ENCODE peak calls at places on chromosomes 5 and 9, in five cellular contexts. A is cardiac fibroblast, C is GM13977, Y is tibial artery, D is AG04449. L is an unnamed sample.

GRCh38 chr9:28820741-28821140 is 1247.5 kb upstream of the C9orf72 start:
- DNase-seq in A (no peak), C (no peak), Y (no peak), D (no peak), L (peak)

GRCh38 chr5:62206150-62206829 is 99.7 kb upstream of the KIF2A start:
- DNase-seq in A (no peak), C (no peak), Y (no peak), D (no peak), L (peak)

GRCh38 chr5:93790401-93790800 is 49.0 kb upstream of the POU5F2 start:
- DNase-seq in A (peak), C (no peak), Y (no peak), D (no peak), L (no peak)

GRCh38 chr9:6086006-6086655 is 70.7 kb upstream of the RANBP6 start:
- DNase-seq in A (no peak), C (no peak), Y (no peak), D (no peak), L (no peak)

GRCh38 chr9:95167998-95168397 is 149.5 kb downstream of the FANCC start:
- DNase-seq in A (peak), C (peak), Y (no peak), D (peak), L (peak)

GRCh38 chr9:116234091-116234490 is 80.5 kb downstream of the PAPPA start:
- DNase-seq in A (peak), C (no peak), Y (no peak), D (peak), L (no peak)

GRCh38 chr5:166823360-166823759 is 1468.1 kb upstream of the WWC1 start:
- DNase-seq in A (no peak), C (no peak), Y (no peak), D (no peak), L (no peak)

GRCh38 chr5:168818586-168818985 is 239.4 kb upstream of the PANK3 start:
- DNase-seq in A (no peak), C (no peak), Y (no peak), D (no peak), L (no peak)

GRCh38 chr5:52657231-52657645 is 130.5 kb upstream of the ITGA1 start:
- DNase-seq in A (peak), C (peak), Y (no peak), D (no peak), L (no peak)

GRCh38 chr9:95574176-95574575 is 57.4 kb upstream of the PTCH1 start:
- DNase-seq in A (no peak), C (no peak), Y (no peak), D (no peak), L (no peak)

GRCh38 chr9:125674981-125675973 is 31.7 kb downstream of the MAPKAP1 start:
- DNase-seq in A (peak), C (no peak), Y (no peak), D (peak), L (no peak)

GRCh38 chr5:10786835-10787234 is 25.8 kb upstream of the DAP start:
- DNase-seq in A (no peak), C (no peak), Y (no peak), D (no peak), L (peak)

GRCh38 chr9:5947912-5948311 is 57.2 kb downstream of the MLANA start:
- DNase-seq in A (no peak), C (no peak), Y (no peak), D (no peak), L (no peak)

GRCh38 chr9:95940265-95940664 is 64.8 kb downstream of the ERCC6L2 start:
- DNase-seq in A (no peak), C (no peak), Y (no peak), D (no peak), L (no peak)

GRCh38 chr9:134544388-134545212 is 97.0 kb upstream of the COL5A1 start:
- DNase-seq in A (peak), C (no peak), Y (peak), D (no peak), L (no peak)

GRCh38 chr9:125933056-125933455 is 185.9 kb downstream of the PBX3 start:
- DNase-seq in A (no peak), C (no peak), Y (no peak), D (no peak), L (no peak)

GRCh38 chr9:131337131-131337848 is 47.8 kb downstream of the PLPP7 start:
- DNase-seq in A (no peak), C (peak), Y (no peak), D (no peak), L (no peak)

GRCh38 chr5:14617441-14617840 is 35.8 kb downstream of the OTULINL start:
- DNase-seq in A (no peak), C (no peak), Y (no peak), D (no peak), L (no peak)

GRCh38 chr9:114214181-114214580 is 58.8 kb downstream of the COL27A1 start:
- DNase-seq in A (peak), C (no peak), Y (peak), D (no peak), L (no peak)

GRCh38 chr9:100352201-100352726 is 478 bp downstream of the TEX10 start:
- DNase-seq in A (peak), C (peak), Y (peak), D (no peak), L (peak)

GRCh38 chr5:172640822-172641358 is at the start of gene NEURL1B:
- DNase-seq in A (peak), C (peak), Y (peak), D (no peak), L (peak)

GRCh38 chr5:157690690-157691433 is 19.5 kb downstream of the C5orf52 start:
- DNase-seq in A (no peak), C (no peak), Y (no peak), D (no peak), L (no peak)

GRCh38 chr9:132869266-132869665 is 8.8 kb downstream of the AK8 start:
- DNase-seq in A (no peak), C (no peak), Y (no peak), D (no peak), L (no peak)

GRCh38 chr9:35499701-35500030 is 9.8 kb downstream of the RUSC2 start:
- DNase-seq in A (no peak), C (no peak), Y (no peak), D (no peak), L (no peak)
- TF ChIP-seq CTCF in A (no peak), C (no peak), Y (no peak), D (no peak), L (no peak)

GRCh38 chr5:151758430-151759241 is at the start of gene ATOX1:
- DNase-seq in A (peak), C (peak), Y (peak), D (no peak), L (peak)
- TF ChIP-seq CTCF in A (no peak), C (no peak), Y (peak), D (peak), L (no peak)

GRCh38 chr9:74940600-74940999 is 12.1 kb downstream of the C9orf40 start:
- DNase-seq in A (peak), C (no peak), Y (no peak), D (no peak), L (no peak)
- TF ChIP-seq CTCF in A (no peak), C (no peak), Y (no peak), D (no peak), L (no peak)

GRCh38 chr9:76987594-76988200 is 31.8 kb upstream of the FOXB2 start:
- DNase-seq in A (peak), C (peak), Y (no peak), D (peak), L (peak)
- TF ChIP-seq CTCF in A (peak), C (peak), Y (peak), D (peak), L (peak)

GRCh38 chr5:175731172-175731571 is 73.3 kb downstream of the HRH2 start:
- DNase-seq in A (no peak), C (no peak), Y (no peak), D (no peak), L (no peak)

GRCh38 chr5:175728316-175728715 is 70.4 kb downstream of the HRH2 start:
- DNase-seq in A (no peak), C (no peak), Y (no peak), D (no peak), L (no peak)

GRCh38 chr5:175731756-175732465 is 74.0 kb downstream of the HRH2 start:
- DNase-seq in A (no peak), C (no peak), Y (no peak), D (no peak), L (no peak)

GRCh38 chr5:175728885-175729828 is 71.3 kb downstream of the HRH2 start:
- DNase-seq in A (peak), C (no peak), Y (peak), D (no peak), L (peak)

GRCh38 chr5:175729829-175730277 is 72.0 kb downstream of the HRH2 start:
- DNase-seq in A (peak), C (peak), Y (peak), D (peak), L (peak)
- TF ChIP-seq CTCF in A (peak), C (peak), Y (peak), D (peak), L (peak)

GRCh38 chr9:68416891-68417570 is 60.6 kb downstream of the PGM5 start:
- DNase-seq in A (no peak), C (peak), Y (no peak), D (no peak), L (no peak)
- TF ChIP-seq CTCF in A (no peak), C (peak), Y (no peak), D (no peak), L (peak)

DNA sequence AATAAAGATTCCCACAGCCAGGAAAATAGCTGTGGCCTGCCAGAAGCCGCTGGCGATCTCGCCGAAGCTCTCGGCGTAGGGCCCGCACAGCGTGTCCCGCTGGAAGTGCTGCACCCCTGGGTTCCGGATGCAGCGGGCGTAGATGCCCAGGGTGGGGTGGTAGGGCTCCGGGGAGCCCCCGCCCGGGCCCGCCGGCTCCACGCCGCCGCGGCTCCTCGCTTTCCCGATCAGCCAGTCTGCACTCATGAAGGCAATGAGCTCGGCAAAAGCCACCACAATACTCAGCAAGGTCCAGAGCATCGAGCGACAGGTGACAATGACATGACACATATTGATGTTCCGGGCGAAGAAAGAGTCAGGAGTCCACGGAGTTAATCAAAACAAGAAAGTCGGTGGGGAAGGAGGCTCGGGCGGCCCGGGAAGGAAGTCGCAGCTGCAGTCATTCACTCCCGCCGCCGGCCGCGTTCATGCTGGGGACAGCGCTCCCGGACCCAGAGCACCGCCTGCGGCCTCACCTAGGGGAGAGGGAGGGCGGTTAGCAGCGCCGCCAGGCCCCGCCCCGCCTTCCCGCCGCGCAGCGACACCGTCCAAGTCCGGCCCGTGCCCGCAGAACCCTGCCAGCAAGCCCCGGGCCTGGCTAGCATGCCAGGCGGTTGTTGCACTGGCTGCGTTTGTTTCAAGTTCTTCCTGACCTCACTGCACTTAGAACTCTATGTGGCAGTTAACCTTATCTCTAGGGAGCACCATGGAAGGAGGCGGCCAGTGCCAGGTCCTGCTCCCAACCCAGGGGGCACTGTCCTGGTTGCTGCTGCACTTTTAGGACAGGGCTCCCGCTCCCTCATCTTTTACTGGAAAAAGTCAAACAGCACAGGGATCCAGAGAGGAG is 138.4 kb downstream of the LHFPL2 start:
- DNase-seq in A (no peak), C (peak), Y (peak), D (no peak), L (peak)
- TF ChIP-seq CTCF in A (no peak), C (peak), Y (no peak), D (no peak), L (no peak)

GRCh38 chr9:87498816-87499454 is 1.3 kb downstream of the DAPK1 start:
- DNase-seq in A (no peak), C (no peak), Y (no peak), D (no peak), L (peak)

GRCh38 chr9:87497080-87497603 is 525 bp upstream of the DAPK1 start:
- DNase-seq in A (no peak), C (no peak), Y (no peak), D (no peak), L (no peak)

GRCh38 chr9:87499455-87500015 is 1.9 kb downstream of the DAPK1 start:
- DNase-seq in A (no peak), C (peak), Y (no peak), D (no peak), L (no peak)

GRCh38 chr9:87497604-87498045 is at the start of gene DAPK1:
- DNase-seq in A (peak), C (peak), Y (peak), D (no peak), L (peak)

GRCh38 chr9:87498046-87498815 is 564 bp downstream of the DAPK1 start:
- DNase-seq in A (peak), C (peak), Y (peak), D (no peak), L (peak)
- TF ChIP-seq CTCF in A (peak), C (peak), Y (no peak), D (no peak), L (no peak)

DNA sequence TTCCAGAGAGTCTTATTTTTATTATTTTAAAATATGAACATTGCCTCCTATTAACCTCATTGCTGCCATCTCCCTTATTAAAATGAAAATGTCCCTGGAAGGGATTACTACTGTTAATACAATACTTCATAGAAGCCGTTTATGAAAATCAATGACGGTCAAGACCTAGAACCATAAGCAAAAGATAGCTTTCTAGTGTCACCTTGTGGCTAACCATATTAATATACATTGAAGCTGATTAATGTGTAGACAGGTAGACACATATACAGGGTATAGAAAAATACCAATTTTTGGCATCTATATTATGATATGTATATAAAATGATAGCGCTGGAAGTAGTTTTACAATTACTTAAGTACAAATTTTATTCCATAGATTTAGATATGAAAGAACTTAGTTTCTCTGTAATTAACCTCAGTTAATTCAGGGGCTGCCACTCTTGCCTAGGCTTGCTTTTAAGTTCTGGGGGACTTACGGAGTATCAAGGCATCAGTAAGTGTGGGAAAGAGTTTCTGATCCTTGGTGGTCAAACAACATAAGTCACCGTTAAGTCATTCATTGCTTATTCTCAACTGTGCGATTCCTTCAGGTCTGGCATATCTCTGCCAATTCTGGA is 2.5 kb upstream of the YTHDC2 start:
- DNase-seq in A (peak), C (no peak), Y (no peak), D (no peak), L (no peak)
- TF ChIP-seq CTCF in A (peak), C (peak), Y (peak), D (peak), L (no peak)

DNA sequence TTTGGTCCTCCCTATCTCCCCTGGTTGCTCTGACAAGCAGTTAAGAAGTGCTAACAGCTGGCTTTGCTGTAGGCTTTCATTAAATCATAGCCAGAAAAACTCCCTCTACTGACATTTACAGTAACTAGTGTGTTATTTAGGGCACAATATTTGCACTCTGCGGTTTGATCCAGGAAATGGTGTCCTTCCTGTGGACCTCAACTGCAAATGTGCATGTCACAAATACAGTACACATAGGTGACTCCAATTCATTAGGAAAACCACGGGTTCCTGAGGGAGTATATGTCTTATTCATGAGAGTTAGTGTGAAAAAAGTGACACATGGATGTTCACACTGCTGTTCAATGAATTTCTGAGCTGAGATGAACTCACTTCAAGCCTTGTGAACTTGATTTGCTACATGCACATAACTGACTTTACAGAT is 281.6 kb downstream of the EFNA5 start:
- DNase-seq in A (peak), C (peak), Y (no peak), D (no peak), L (no peak)
- TF ChIP-seq CTCF in A (no peak), C (peak), Y (no peak), D (no peak), L (no peak)

L was measured in endothelial cell.